ENCODE peak calls at places on chromosomes 11 and 22, in eight cellular contexts. D is cardiac muscle cell, B is breast epithelium, Z is lung, V is heart left ventricle, U is neuronal stem cell, I is heart right ventricle, E is stomach. T is an unnamed sample.

GRCh38 chr11:69383946-69384547 is 90.1 kb downstream of the MYEOV start:
- DNase-seq in B (no peak), Z (no peak), D (no peak), E (no peak), I (no peak), U (no peak), V (no peak), T (no peak)

GRCh38 chr11:128343870-128344269 is 243.5 kb downstream of the ETS1 start:
- DNase-seq in B (no peak), Z (no peak), V (no peak), U (no peak), E (no peak), D (no peak), I (no peak), T (no peak)

GRCh38 chr11:10439924-10440323 is 15.1 kb upstream of the AMPD3 start:
- DNase-seq in B (no peak), Z (no peak), U (no peak), I (no peak), E (no peak), D (no peak), V (no peak), T (no peak)

GRCh38 chr22:48098243-48098935 is 1335.9 kb downstream of the TBC1D22A start:
- DNase-seq in I (no peak), E (no peak), B (no peak), D (no peak), U (no peak), Z (no peak), V (no peak), T (no peak)

GRCh38 chr11:28420099-28420498 is 311.9 kb downstream of the METTL15 start:
- DNase-seq in E (no peak), U (no peak), B (no peak), I (no peak), D (no peak), Z (no peak), V (no peak), T (no peak)

GRCh38 chr11:128860571-128861361 is 6.3 kb downstream of the KCNJ1 start:
- DNase-seq in D (no peak), Z (no peak), E (no peak), B (no peak), V (no peak), U (no peak), I (no peak), T (no peak)

GRCh38 chr11:44264761-44265160 is 45.2 kb downstream of the ALX4 start:
- DNase-seq in D (no peak), Z (no peak), I (no peak), U (no peak), E (no peak), B (no peak), V (no peak), T (no peak)

GRCh38 chr11:128741511-128741910 is 47.6 kb downstream of the FLI1 start:
- DNase-seq in Z (no peak), I (no peak), V (no peak), B (no peak), E (no peak), U (no peak), D (no peak), T (no peak)

GRCh38 chr11:122808494-122808893 is 29.8 kb upstream of the CRTAM start:
- DNase-seq in B (no peak), U (no peak), Z (no peak), I (no peak), E (no peak), V (no peak), D (peak; percentile 78), T (no peak)

GRCh38 chr11:107017433-107018227 is 646 bp downstream of the GUCY1A2 start:
- DNase-seq in I (peak; percentile 59), Z (peak; percentile 31), B (no peak), U (peak; percentile 61), E (no peak), V (peak; percentile 64), D (peak; percentile 76), T (peak; percentile 55)

GRCh38 chr22:27930246-27931060 is 11.4 kb upstream of the PITPNB start:
- DNase-seq in V (no peak), E (no peak), B (no peak), U (no peak), Z (no peak), I (no peak), D (peak; percentile 12), T (no peak)

GRCh38 chr11:114953039-114953438 is 274.7 kb downstream of the NXPE2 start:
- DNase-seq in U (no peak), E (no peak), V (no peak), B (no peak), I (no peak), D (no peak), Z (no peak), T (no peak)

GRCh38 chr11:83681944-83682644 is 395.9 kb upstream of the CCDC90B start:
- DNase-seq in V (no peak), Z (no peak), I (no peak), D (no peak), B (no peak), E (no peak), U (no peak), T (no peak)

GRCh38 chr11:80350541-80350940 is 909.7 kb upstream of the TENM4 start:
- DNase-seq in D (no peak), V (no peak), Z (no peak), B (no peak), U (no peak), E (no peak), I (no peak), T (no peak)

GRCh38 chr11:111361082-111361801 is 17.8 kb downstream of the POU2AF1 start:
- DNase-seq in V (no peak), D (no peak), E (no peak), Z (no peak), U (no peak), I (no peak), B (no peak), T (no peak)

GRCh38 chr11:118887219-118887618 is 3.5 kb downstream of the CXCR5 start:
- DNase-seq in U (no peak), B (no peak), E (no peak), I (no peak), V (no peak), Z (no peak), D (no peak), T (no peak)

GRCh38 chr11:89625171-89625570 is 84.9 kb upstream of the TRIM77 start:
- DNase-seq in V (no peak), Z (no peak), B (no peak), I (no peak), U (no peak), D (no peak), E (no peak), T (no peak)

GRCh38 chr11:13101836-13102574 is 92.9 kb downstream of the RASSF10 start:
- DNase-seq in Z (no peak), E (no peak), I (no peak), D (no peak), B (no peak), U (no peak), V (no peak), T (no peak)

GRCh38 chr11:13103962-13104554 is 94.9 kb downstream of the RASSF10 start:
- DNase-seq in V (no peak), B (no peak), Z (no peak), U (no peak), E (no peak), I (no peak), D (no peak), T (no peak)

GRCh38 chr11:13104619-13105236 is 95.6 kb downstream of the RASSF10 start:
- DNase-seq in Z (no peak), V (no peak), U (no peak), E (no peak), B (no peak), I (no peak), D (no peak), T (no peak)

GRCh38 chr11:13102575-13102840 is 93.4 kb downstream of the RASSF10 start:
- DNase-seq in E (no peak), D (no peak), V (no peak), B (no peak), I (no peak), U (no peak), Z (no peak), T (no peak)

GRCh38 chr11:13102865-13103539 is 93.9 kb downstream of the RASSF10 start:
- DNase-seq in B (no peak), D (no peak), V (no peak), Z (no peak), I (no peak), U (no peak), E (no peak), T (no peak)
- H3K27ac ChIP-seq in B (no peak overlapping the region), D (no peak overlapping the region), V (no peak overlapping the region), Z (no peak overlapping the region), I (no peak overlapping the region), U (no peak overlapping the region), E (no peak overlapping the region), T (no peak overlapping the region)

GRCh38 chr11:130899106-130899505 is 17.2 kb downstream of the SNX19 start:
- DNase-seq in Z (no peak), U (no peak), I (no peak), E (peak; percentile 56), D (no peak), B (no peak), V (no peak), T (no peak)
- H3K27ac ChIP-seq in Z (no peak overlapping the region), U (no peak overlapping the region), I (no peak overlapping the region), E (peak overlapping the region; percentile 69), D (no peak overlapping the region), B (peak overlapping the region; percentile 27), V (peak overlapping the region; percentile 81), T (no peak overlapping the region)

GRCh38 chr22:38165929-38166593 is 15.6 kb downstream of the PLA2G6 start:
- DNase-seq in E (no peak), Z (no peak), B (no peak), I (no peak), U (no peak), V (no peak), D (no peak), T (no peak)

GRCh38 chr22:38162881-38163843 is 18.5 kb downstream of the PLA2G6 start:
- DNase-seq in I (no peak), V (no peak), U (no peak), Z (no peak), B (no peak), D (no peak), E (no peak), T (no peak)

GRCh38 chr22:38163844-38164577 is 17.6 kb downstream of the PLA2G6 start:
- DNase-seq in E (no peak), I (no peak), U (no peak), V (no peak), D (no peak), B (no peak), Z (no peak), T (peak; percentile 8)

GRCh38 chr22:38167988-38168407 is 13.6 kb downstream of the PLA2G6 start:
- DNase-seq in E (peak; percentile 77), V (peak; percentile 83), I (peak; percentile 75), Z (no peak), B (peak; percentile 72), U (no peak), D (peak; percentile 27), T (peak; percentile 41)

DNA sequence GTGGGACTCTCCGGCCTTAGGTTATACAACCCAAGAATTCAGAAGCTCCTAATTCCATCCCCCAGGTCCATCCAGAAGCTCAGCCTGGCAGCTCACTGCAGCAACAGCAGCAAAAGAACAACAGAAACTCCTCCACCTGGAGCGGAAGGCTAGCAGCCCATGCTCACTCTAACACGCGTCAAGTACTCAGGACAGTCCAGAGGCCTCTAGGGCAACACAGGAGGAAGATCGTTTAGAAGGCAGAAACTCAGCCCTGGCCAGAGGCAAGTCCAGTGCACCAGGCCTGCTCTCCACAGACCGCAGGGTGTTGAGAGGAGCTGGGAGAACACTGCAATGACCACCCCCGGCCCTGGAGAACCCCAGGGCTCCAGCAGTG is 17.1 kb downstream of the PLA2G6 start:
- DNase-seq in D (no peak), Z (no peak), E (no peak), I (no peak), V (no peak), U (no peak), B (no peak), T (no peak)
- H3K27ac ChIP-seq in D (peak overlapping the region; percentile 76), Z (no peak overlapping the region), E (peak overlapping the region; percentile 64), I (no peak overlapping the region), V (no peak overlapping the region), U (no peak overlapping the region), B (no peak overlapping the region), T (no peak overlapping the region)

GRCh38 chr11:12690663-12691062 is 16.4 kb downstream of the TEAD1 start:
- DNase-seq in U (no peak), V (no peak), E (no peak), B (no peak), I (no peak), Z (no peak), D (no peak), T (no peak)
- H3K27ac ChIP-seq in U (no peak overlapping the region), V (no peak overlapping the region), E (no peak overlapping the region), B (no peak overlapping the region), I (no peak overlapping the region), Z (no peak overlapping the region), D (no peak overlapping the region), T (no peak overlapping the region)